ENCODE peak calls at places on chromosomes 16 and 17, in eight cellular contexts. Y is HCT116, S is GM23338, N is hepatocyte, G is PC-3, L is SK-N-SH, D is PC-9, X is MM.1S. K is an unnamed sample. For H3K9me2, the result is how much of the 10 kb centered on the place peaks cover.

GRCh38 chr17:30520436-30520835 is 43.2 kb downstream of the GOSR1 start:
- DNase-seq in D (no peak), S (no peak), Y (no peak), X (no peak), N (no peak), L (no peak), G (no peak), K (no peak)

GRCh38 chr16:2206780-2207433 is 1.7 kb downstream of the MLST8 start:
- DNase-seq in X (no peak), L (no peak), S (no peak), Y (no peak), D (no peak), N (no peak), G (no peak), K (no peak)

GRCh38 chr16:69762843-69763556 is 868 bp downstream of the WWP2 start:
- DNase-seq in L (no peak), N (peak), X (peak), S (no peak), G (peak), D (no peak), Y (no peak), K (peak)

GRCh38 chr17:75633484-75634375 is 496 bp downstream of the SMIM5 start:
- DNase-seq in Y (peak), G (peak), D (peak), N (peak), X (peak), S (peak), L (peak), K (peak)

GRCh38 chr16:67594256-67594915 is 32.1 kb downstream of the CTCF start:
- DNase-seq in N (no peak), Y (no peak), L (no peak), X (no peak), S (peak), G (peak), D (no peak), K (no peak)

GRCh38 chr17:34364741-34365140 is 1.7 kb upstream of the CCL1 start:
- DNase-seq in S (no peak), D (no peak), N (no peak), Y (no peak), L (no peak), G (no peak), X (no peak), K (peak)

GRCh38 chr17:61307905-61308886 is 91.4 kb upstream of the TBX2 start:
- DNase-seq in Y (no peak), L (no peak), D (no peak), X (no peak), G (peak), N (peak), S (peak), K (no peak)

GRCh38 chr16:11401161-11402050 is 56.1 kb downstream of the RMI2 start:
- DNase-seq in G (peak), D (peak), Y (no peak), L (peak), X (no peak), N (no peak), S (no peak), K (no peak)

GRCh38 chr17:83108709-83109108 is 29.3 kb downstream of the METRNL start:
- DNase-seq in G (no peak), S (no peak), D (no peak), X (no peak), N (no peak), L (no peak), Y (no peak), K (no peak)

GRCh38 chr17:57561072-57561861 is 183.8 kb downstream of the CCDC182 start:
- DNase-seq in S (no peak), L (no peak), G (no peak), D (no peak), Y (no peak), N (peak), X (no peak), K (peak)

GRCh38 chr16:52869243-52869642 is 183.5 kb downstream of the CHD9NB start:
- DNase-seq in Y (no peak), S (no peak), D (no peak), L (no peak), G (no peak), N (no peak), X (no peak), K (no peak)

GRCh38 chr17:82384730-82385429 is 13.3 kb downstream of the UTS2R start:
- DNase-seq in D (peak), X (peak), S (peak), G (peak), Y (no peak), N (no peak), L (peak), K (peak)

GRCh38 chr17:45931677-45932076 is 37.3 kb downstream of the MAPT start:
- DNase-seq in D (no peak), Y (no peak), S (no peak), L (no peak), N (no peak), G (no peak), X (no peak), K (no peak)

GRCh38 chr16:49521706-49522325 is 148.2 kb downstream of the C16orf78 start:
- DNase-seq in D (no peak), Y (no peak), L (no peak), G (no peak), N (no peak), S (no peak), X (no peak), K (no peak)

GRCh38 chr17:79136596-79136995 is 62.0 kb downstream of the ENGASE start:
- DNase-seq in D (no peak), Y (no peak), L (peak), S (no peak), G (no peak), N (no peak), X (no peak), K (no peak)

GRCh38 chr16:22323173-22323997 is 26.2 kb downstream of the POLR3E start:
- DNase-seq in S (no peak), N (no peak), X (no peak), G (no peak), D (no peak), L (no peak), Y (no peak), K (no peak)

GRCh38 chr16:28039493-28039892 is 24.0 kb downstream of the GSG1L start:
- DNase-seq in Y (no peak), G (no peak), L (no peak), D (no peak), X (no peak), S (no peak), N (no peak), K (no peak)

GRCh38 chr17:7336240-7337175 is at the start of gene ACAP1:
- DNase-seq in D (no peak), X (peak), G (no peak), Y (no peak), N (no peak), S (peak), L (no peak), K (peak)

GRCh38 chr17:31842416-31843381 is 16.3 kb downstream of the COPRS start:
- DNase-seq in X (peak), N (peak), Y (peak), G (peak), L (peak), D (peak), S (peak), K (peak)
- TF ChIP-seq CTCF in X (peak), N (peak), Y (peak), G (peak), L (peak), D (peak), S (peak), K (peak)

GRCh38 chr16:4947722-4948503 is 10.2 kb upstream of the SEC14L5 start:
- DNase-seq in N (peak), L (no peak), G (no peak), Y (no peak), D (no peak), S (peak), X (no peak), K (no peak)

GRCh38 chr16:4942481-4942880 is 5.5 kb upstream of the PPL start:
- DNase-seq in X (no peak), G (no peak), S (no peak), L (no peak), D (no peak), N (no peak), Y (no peak), K (no peak)

GRCh38 chr16:4946917-4947316 is 10.0 kb upstream of the PPL start:
- DNase-seq in X (no peak), S (no peak), L (no peak), Y (no peak), D (no peak), G (no peak), N (no peak), K (no peak)

GRCh38 chr16:4945560-4946502 is 8.9 kb upstream of the PPL start:
- DNase-seq in Y (peak), X (no peak), L (no peak), D (peak), G (peak), N (peak), S (no peak), K (no peak)

DNA sequence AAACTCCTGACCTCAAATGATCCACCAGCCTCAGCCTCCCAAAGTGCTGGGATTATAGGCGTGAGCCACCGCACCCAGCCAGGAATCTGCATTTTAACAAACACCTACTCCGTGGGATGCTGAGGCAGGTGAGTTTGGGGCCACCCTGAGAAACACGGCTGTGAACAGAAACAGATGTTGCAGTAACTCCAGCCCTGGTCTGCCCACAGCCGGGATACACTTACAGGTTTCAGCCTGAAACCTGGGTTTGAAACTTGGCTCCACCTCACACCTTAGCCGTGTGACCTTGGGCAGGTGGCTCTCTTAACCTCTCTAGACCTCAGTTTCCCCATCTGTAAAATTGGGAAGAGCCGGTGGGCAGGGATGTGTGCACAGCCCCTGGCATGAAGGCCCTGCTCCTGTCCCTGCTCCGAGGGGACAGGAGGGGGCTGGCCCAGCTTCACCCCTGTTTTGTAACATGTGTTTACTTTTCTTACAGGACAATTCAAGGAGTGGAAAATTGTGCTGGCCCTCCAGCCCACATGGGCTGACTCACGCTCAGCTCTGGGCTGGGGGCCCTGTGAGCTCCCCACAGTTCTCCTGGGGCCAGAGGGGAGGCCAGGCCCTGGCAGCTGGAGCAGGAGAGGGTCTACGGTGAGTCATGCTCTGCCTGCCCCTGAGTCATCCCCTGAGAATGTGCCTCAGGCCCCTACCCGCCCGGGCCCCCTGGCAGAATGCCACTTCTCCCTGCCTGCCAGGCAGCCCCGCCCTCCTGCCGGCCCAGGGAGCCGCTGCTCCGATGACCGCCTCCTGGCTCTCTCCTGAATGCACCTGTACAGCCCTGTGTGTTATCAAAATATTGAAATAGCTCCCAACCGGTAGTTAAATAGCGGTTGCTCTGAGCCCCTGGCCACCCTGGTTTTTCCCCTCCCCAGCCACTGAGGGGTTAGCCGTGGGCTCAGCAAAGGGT is 7.7 kb upstream of the PPL start:
- DNase-seq in N (peak), Y (peak), G (peak), L (peak), X (no peak), D (peak), S (peak), K (no peak)
- H3K27ac ChIP-seq in N (peak), Y (peak), G (peak), L (peak), X (no peak), D (peak), S (peak), K (no peak)

GRCh38 chr17:18332909-18333489 is 17.9 kb downstream of the SMCR8 start:
- DNase-seq in S (no peak), L (no peak), Y (no peak), G (no peak), D (no peak), N (no peak), X (peak), K (no peak)
- H3K9me2 ChIP-seq in S (under half), L (under half), Y (under half), G (under half), D (under half), N (under half), X (under half), K (under half)

GRCh38 chr17:67779098-67779672 is 46.1 kb upstream of the BPTF start:
- DNase-seq in Y (peak), X (peak), L (peak), S (peak), D (peak), G (peak), N (peak), K (peak)
- TF ChIP-seq CTCF in Y (peak), X (peak), L (peak), S (peak), D (peak), G (peak), N (peak), K (peak)

DNA sequence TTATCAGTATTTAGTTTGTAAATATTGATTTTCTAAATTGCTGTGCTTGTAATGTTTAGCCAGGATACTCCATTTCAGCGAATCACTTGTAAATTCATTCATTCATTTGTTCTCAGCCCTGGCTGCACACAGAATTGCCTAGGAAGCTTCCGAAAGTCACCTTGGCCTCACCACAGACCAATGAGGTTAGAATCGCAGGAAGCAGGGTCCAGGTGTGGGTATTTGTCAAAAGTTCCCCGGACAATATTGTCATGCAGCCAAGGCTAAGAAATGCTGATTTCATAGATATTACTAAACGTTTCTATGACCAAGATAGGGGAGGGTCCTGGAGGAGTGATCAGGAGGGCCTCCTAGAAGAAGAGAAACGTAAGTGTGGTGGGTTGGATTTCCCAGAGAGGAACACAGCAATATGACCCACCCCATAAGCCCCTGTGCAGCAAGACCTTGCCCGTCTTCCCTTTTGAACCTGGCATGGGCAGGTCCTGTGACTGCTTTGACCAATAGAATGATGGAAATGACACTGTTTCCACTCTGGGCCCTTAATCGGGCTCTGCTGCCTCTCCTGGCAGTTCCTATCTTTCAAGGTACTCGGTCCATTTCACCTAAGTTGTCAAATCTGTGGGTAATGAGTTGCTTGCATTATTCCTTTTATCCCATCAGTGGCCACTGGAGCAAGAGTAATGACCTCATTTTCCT is 238.7 kb downstream of the FOXL1 start:
- DNase-seq in X (no peak), G (no peak), L (no peak), D (no peak), Y (no peak), S (no peak), N (no peak), K (no peak)
- H3K27ac ChIP-seq in X (no peak), G (no peak), L (no peak), D (no peak), Y (no peak), S (no peak), N (no peak), K (no peak)

DNA sequence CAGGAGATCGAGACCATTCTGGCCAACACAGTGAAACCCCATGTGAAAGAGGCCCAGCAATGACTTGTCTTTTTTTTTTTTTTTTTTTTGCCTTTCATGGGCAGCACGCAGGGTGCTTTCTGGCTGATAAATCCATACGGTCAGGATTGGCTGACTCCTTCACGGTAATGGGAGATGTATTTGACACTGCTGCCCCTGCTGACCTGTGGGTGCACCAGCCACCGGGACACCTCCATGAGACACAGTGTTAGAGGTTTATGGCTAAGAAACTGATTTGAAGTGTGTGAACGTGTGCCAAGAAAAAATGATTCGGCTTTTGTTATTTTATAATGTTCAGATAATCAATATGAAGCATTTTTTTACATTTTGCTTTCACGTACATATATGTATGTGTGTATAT is 48.4 kb downstream of the MAP2K6 start:
- DNase-seq in X (no peak), D (no peak), N (no peak), L (no peak), G (no peak), Y (no peak), S (peak), K (no peak)
- H3K9me2 ChIP-seq in X (under half), D (under half), N (under half), L (under half), G (under half), Y (under half), S (under half), K (under half)

DNA sequence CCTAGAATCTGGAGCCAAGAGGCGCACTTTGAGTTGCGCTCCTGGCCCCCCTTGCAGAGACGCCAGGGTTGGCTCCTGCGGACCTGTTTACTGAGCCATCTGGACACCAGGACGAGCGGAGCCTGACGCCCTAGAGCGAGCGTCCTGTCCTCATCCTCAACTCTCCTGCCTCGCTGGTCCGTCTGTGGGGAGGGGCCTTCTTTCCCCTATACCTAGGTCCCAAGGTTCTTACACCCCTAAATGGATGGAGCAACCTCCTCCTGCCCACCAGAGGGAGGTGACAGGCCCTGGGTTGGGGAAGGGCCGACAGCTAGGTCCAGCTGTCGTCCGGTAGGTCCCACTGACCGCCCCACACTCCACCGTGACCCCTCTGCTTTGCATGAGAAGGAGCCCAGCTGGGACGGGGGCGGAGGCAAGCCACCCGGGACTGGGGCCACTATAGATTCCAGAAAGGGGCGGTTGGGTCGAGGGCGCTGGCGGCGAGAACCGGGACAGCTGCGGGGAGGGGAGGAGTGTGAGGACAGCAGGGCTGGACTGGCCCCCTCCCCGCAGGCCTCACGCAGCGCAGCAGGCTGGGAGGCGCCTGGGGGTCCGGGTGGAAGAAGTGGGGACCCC is 3.0 kb upstream of the LHX1 start:
- DNase-seq in S (peak), G (no peak), X (no peak), N (no peak), D (no peak), L (peak), Y (no peak), K (no peak)
- TF ChIP-seq CTCF in S (no peak), G (no peak), X (no peak), N (no peak), D (no peak), L (no peak), Y (no peak), K (no peak)

DNA sequence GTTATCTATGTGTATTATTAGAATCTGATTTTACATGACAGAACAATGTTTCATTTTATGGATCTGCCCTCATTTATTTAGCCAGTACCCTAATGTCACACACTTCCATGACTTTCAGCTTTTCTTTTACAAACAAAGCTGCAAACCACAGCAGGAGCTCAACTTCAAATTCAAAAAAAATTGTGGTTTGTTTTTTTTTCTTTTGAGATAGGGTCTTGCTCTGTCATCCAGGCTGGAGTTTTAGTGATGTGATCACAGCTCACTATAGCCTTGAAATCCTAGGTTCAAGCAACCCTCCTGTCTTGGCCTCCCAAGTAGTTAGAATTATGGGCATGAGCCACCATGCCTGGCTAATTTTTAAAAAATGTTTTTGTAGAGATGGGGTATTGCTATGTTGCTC is 8.2 kb upstream of the MPRIP start:
- DNase-seq in D (no peak), N (no peak), L (no peak), S (no peak), G (no peak), Y (no peak), X (no peak), K (no peak)
- H3K27ac ChIP-seq in D (peak), N (peak), L (peak), S (no peak), G (peak), Y (no peak), X (no peak), K (no peak)